ENCODE peak calls at places on chromosomes 7 and 10, in nine cellular contexts. K is GM23338, J is GM13976, I is NB4, S is endothelial cell of umbilical vein, E is type B pancreatic cell, L is WTC11, F is AG04450, O is cardiac fibroblast. P is an unnamed sample.

GRCh38 chr7:158581440-158582088 is 6.1 kb downstream of the PTPRN2 start:
- DNase-seq in K (no peak), F (no peak), J (no peak), I (no peak), E (no peak), O (no peak), S (no peak), L (no peak), P (no peak)

GRCh38 chr10:78594938-78595645 is 473.7 kb upstream of the ZMIZ1 start:
- DNase-seq in E (peak), J (no peak), S (no peak), L (no peak), K (no peak), O (no peak), F (no peak), I (no peak), P (no peak)

GRCh38 chr7:142384508-142384922 is 126.7 kb upstream of the PRSS58 start:
- DNase-seq in I (peak), J (no peak), S (no peak), K (no peak), F (no peak), L (no peak), E (no peak), O (peak), P (no peak)

GRCh38 chr7:106190589-106191330 is 78.6 kb upstream of the SYPL1 start:
- DNase-seq in F (no peak), E (no peak), L (no peak), S (peak), I (no peak), O (no peak), K (no peak), J (no peak), P (no peak)

GRCh38 chr10:15300697-15301096 is 70.4 kb downstream of the FAM171A1 start:
- DNase-seq in L (no peak), O (peak), S (no peak), J (no peak), I (no peak), K (no peak), F (no peak), E (no peak), P (no peak)

GRCh38 chr7:23893942-23894890 is 184.2 kb downstream of the STK31 start:
- DNase-seq in L (no peak), O (peak), F (no peak), I (peak), K (no peak), E (no peak), S (no peak), J (no peak), P (no peak)

GRCh38 chr10:97497572-97498075 is 598 bp downstream of the MMS19 start:
- DNase-seq in E (peak), J (peak), F (peak), S (peak), I (peak), K (peak), O (peak), L (peak), P (peak)

GRCh38 chr10:131651674-131652093 is 249.1 kb upstream of the PPP2R2D start:
- DNase-seq in I (no peak), K (peak), F (no peak), L (peak), S (no peak), O (no peak), E (no peak), J (no peak), P (no peak)

GRCh38 chr10:84348860-84349259 is 20.5 kb downstream of the CCSER2 start:
- DNase-seq in E (no peak), F (no peak), I (no peak), S (peak), J (no peak), K (no peak), O (peak), L (no peak), P (no peak)

GRCh38 chr10:116993610-116994009 is 11.4 kb downstream of the SHTN1 start:
- DNase-seq in S (no peak), K (no peak), L (no peak), I (no peak), F (no peak), J (no peak), E (no peak), O (no peak), P (no peak)

GRCh38 chr7:103870664-103871063 is 118.8 kb downstream of the RELN start:
- DNase-seq in F (no peak), K (no peak), E (no peak), I (no peak), O (no peak), S (no peak), J (no peak), L (no peak), P (no peak)

GRCh38 chr7:6648066-6648814 is 11.1 kb downstream of the ZNF316 start:
- DNase-seq in F (no peak), I (no peak), L (no peak), S (no peak), O (no peak), E (no peak), K (no peak), J (no peak), P (no peak)

GRCh38 chr10:109678857-109679256 is 244.5 kb downstream of the XPNPEP1 start:
- DNase-seq in E (no peak), L (no peak), J (no peak), O (no peak), K (no peak), F (no peak), S (no peak), I (no peak), P (no peak)

GRCh38 chr7:105971867-105972266 is 8.8 kb downstream of the CDHR3 start:
- DNase-seq in S (no peak), O (no peak), F (no peak), E (no peak), J (no peak), K (no peak), I (no peak), L (no peak), P (no peak)

GRCh38 chr7:48109848-48110663 is 21.0 kb downstream of the UPP1 start:
- DNase-seq in J (peak), O (peak), F (no peak), L (peak), K (peak), S (peak), I (peak), E (peak), P (peak)

GRCh38 chr10:19592276-19592675 is 224.0 kb upstream of the PLXDC2 start:
- DNase-seq in J (no peak), I (no peak), L (no peak), E (no peak), K (no peak), F (peak), O (no peak), S (no peak), P (no peak)

GRCh38 chr7:48938539-48938938 is 14.2 kb downstream of the CDC14C start:
- DNase-seq in L (no peak), J (no peak), O (peak), F (no peak), E (no peak), I (no peak), S (no peak), K (no peak), P (no peak)

GRCh38 chr10:3045471-3046209 is 21.7 kb upstream of the PFKP start:
- DNase-seq in E (no peak), K (peak), J (no peak), I (no peak), S (peak), O (peak), L (peak), F (no peak), P (no peak)

GRCh38 chr7:140304071-140304799 is 94.1 kb downstream of the SLC37A3 start:
- DNase-seq in L (no peak), J (peak), O (peak), I (peak), K (peak), E (no peak), F (no peak), S (peak), P (no peak)
- TF ChIP-seq CTCF in L (no peak), J (no peak), O (peak), I (peak), K (peak), E (peak), F (peak), S (peak), P (no peak)

DNA sequence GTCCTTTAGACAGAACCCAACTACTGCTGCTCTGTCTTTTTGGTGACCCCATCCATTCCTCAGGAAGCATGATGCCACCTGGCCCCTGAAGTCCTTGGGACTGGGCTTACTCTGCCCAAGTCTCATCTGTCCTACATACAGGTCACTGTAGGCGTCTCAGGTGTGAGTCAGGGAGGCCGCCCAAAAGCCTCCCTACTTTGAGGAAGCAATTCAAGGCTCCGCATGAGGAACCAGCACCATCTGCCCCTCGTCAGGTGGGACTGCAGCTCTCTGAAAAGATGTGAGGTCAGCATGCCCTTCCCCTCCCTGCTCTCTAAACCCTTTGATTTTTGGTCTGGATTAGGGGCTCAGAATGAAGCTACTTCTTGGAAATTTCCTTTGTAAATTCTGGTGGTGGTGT is 354.8 kb downstream of the CXCL12 start:
- DNase-seq in S (no peak), O (no peak), E (no peak), L (peak), I (peak), F (no peak), K (peak), J (peak), P (no peak)
- TF ChIP-seq CTCF in S (peak), O (no peak), E (no peak), L (no peak), I (peak), F (no peak), K (peak), J (peak), P (no peak)

GRCh38 chr7:97118306-97118917 is 914 bp downstream of the SDHAF3 start:
- DNase-seq in J (no peak), E (no peak), L (no peak), O (peak), K (no peak), F (no peak), S (no peak), I (peak), P (no peak)
- TF ChIP-seq CTCF in J (no peak), E (no peak), L (no peak), O (no peak), K (no peak), F (no peak), S (no peak), I (no peak), P (no peak)

GRCh38 chr7:140476698-140477261 is 2.5 kb downstream of the MKRN1 start:
- DNase-seq in J (no peak), O (no peak), K (no peak), F (no peak), S (no peak), E (no peak), L (no peak), I (no peak), P (no peak)
- TF ChIP-seq CTCF in J (no peak), O (no peak), K (no peak), F (no peak), S (no peak), E (no peak), L (no peak), I (no peak), P (no peak)

GRCh38 chr7:95794917-95795515 is 22.7 kb downstream of the DYNC1I1 start:
- DNase-seq in S (peak), F (no peak), E (no peak), J (no peak), O (peak), I (peak), L (no peak), K (peak), P (no peak)
- TF ChIP-seq CTCF in S (peak), F (peak), E (peak), J (no peak), O (peak), I (peak), L (peak), K (peak), P (no peak)

DNA sequence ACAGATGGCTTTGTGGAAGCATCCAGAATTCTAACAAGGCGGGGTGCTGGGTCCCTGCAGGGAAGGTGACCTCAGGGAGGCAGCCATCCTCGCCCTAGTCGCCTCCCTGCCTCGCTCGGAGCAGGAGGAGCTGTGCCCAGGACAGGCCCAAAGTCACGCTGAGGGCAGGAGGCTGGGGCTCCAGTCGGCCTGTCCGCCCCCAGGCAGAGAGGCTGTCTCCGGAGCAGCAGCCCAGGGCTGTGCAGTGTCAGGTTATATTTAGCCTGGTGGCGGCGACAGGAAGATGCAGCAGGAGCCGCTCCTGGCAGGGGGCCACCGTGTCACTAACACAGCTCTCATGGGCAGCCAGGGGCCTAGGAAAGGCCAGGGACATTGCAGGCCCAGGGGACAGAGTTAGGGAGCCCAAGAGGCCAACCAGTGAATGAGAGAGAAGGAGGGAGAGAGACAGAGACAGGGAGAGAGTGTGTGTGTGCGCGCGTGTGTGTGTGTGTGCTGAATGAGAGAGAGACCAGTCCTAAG is 13.5 kb downstream of the KCNH2 start:
- DNase-seq in F (no peak), S (no peak), I (peak), E (no peak), K (peak), L (peak), O (no peak), J (no peak), P (no peak)
- TF ChIP-seq CTCF in F (no peak), S (no peak), I (no peak), E (peak), K (no peak), L (no peak), O (no peak), J (no peak), P (no peak)

GRCh38 chr7:145718129-145718528 is 398.5 kb upstream of the CNTNAP2 start:
- DNase-seq in S (no peak), O (no peak), F (no peak), E (no peak), L (peak), K (peak), I (no peak), J (no peak), P (no peak)
- TF ChIP-seq CTCF in S (no peak), O (no peak), F (no peak), E (no peak), L (no peak), K (no peak), I (no peak), J (no peak), P (no peak)